ENCODE peak calls at places on chromosome 15, in eight cellular contexts. C is endothelial cell; G is fibroblast of mammary gland; U is stimulated activated CD4-positive, alpha-beta T cell treated with anti-CD3 and anti-CD28 coated beads, Interleukin-2, amount 100 ng/mL, for 24 hours; K is iPS DF 6.9; Q is activated effector memory CD4-positive, alpha-beta T cell treated with anti-CD3 and anti-CD28 coated beads, Interleukin-2, amount 50 U/mL, for 16 hours; D is HL-60; L is GM04504. I is an unnamed sample.

GRCh38 chr15:52102468-52102867 is 10.1 kb downstream of the BCL2L10 start:
- DNase-seq in C (no peak), G (peak; percentile 99), U (no peak), K (no peak), Q (no peak), D (no peak), L (peak; percentile 79), I (no peak)

GRCh38 chr15:52406601-52407000 is 111.0 kb upstream of the MYO5C start:
- DNase-seq in C (no peak), G (no peak), U (no peak), K (no peak), Q (no peak), D (no peak), L (no peak), I (no peak)

GRCh38 chr15:69390575-69390974 is 23.6 kb upstream of the KIF23 start:
- DNase-seq in C (no peak), G (peak; percentile 82), U (no peak), K (no peak), Q (no peak), D (no peak), L (peak; percentile 68), I (no peak)

GRCh38 chr15:64894395-64895056 is 17.2 kb upstream of the ANKDD1A start:
- DNase-seq in C (peak; percentile 42), G (no peak), U (peak; percentile 68), K (no peak), Q (peak; percentile 91), D (no peak), L (no peak), I (peak; percentile 69)

GRCh38 chr15:45276851-45277250 is 24.8 kb downstream of the SLC28A2 start:
- DNase-seq in C (no peak), G (peak; percentile 47), U (no peak), K (no peak), Q (no peak), D (peak; percentile 10), L (peak; percentile 10), I (peak; percentile 35)

GRCh38 chr15:57668074-57668473 is 38.4 kb upstream of the POLR2M start:
- DNase-seq in C (no peak), G (no peak), U (no peak), K (no peak), Q (no peak), D (no peak), L (no peak), I (no peak)

GRCh38 chr15:50778089-50778488 is 12.6 kb upstream of the SPPL2A start:
- DNase-seq in C (no peak), G (no peak), U (no peak), K (no peak), Q (no peak), D (no peak), L (no peak), I (no peak)

GRCh38 chr15:60316961-60317360 is 80.8 kb downstream of the ANXA2 start:
- DNase-seq in C (no peak), G (no peak), U (no peak), K (no peak), Q (no peak), D (no peak), L (no peak), I (no peak)

GRCh38 chr15:37078000-37078399 is 22.3 kb downstream of the MEIS2 start:
- DNase-seq in C (no peak), G (no peak), U (no peak), K (no peak), Q (no peak), D (no peak), L (no peak), I (no peak)

GRCh38 chr15:73127302-73127936 is 75.2 kb downstream of the NEO1 start:
- DNase-seq in C (peak; percentile 56), G (peak; percentile 34), U (peak; percentile 23), K (no peak), Q (peak; percentile 66), D (peak; percentile 36), L (peak; percentile 3), I (peak; percentile 64)

GRCh38 chr15:91142097-91142744 is 42.2 kb downstream of the SV2B start:
- DNase-seq in C (no peak), G (peak; percentile 1), U (no peak), K (no peak), Q (no peak), D (peak; percentile 45), L (no peak), I (peak; percentile 80)

GRCh38 chr15:68199340-68199739 is 5.8 kb downstream of the CALML4 start:
- DNase-seq in C (no peak), G (no peak), U (no peak), K (no peak), Q (no peak), D (no peak), L (no peak), I (no peak)

GRCh38 chr15:71329041-71329440 is 213.8 kb downstream of the THSD4 start:
- DNase-seq in C (peak; percentile 5), G (peak; percentile 21), U (no peak), K (no peak), Q (no peak), D (no peak), L (no peak), I (no peak)

GRCh38 chr15:64686130-64686735 is 89.2 kb downstream of the RBPMS2 start:
- DNase-seq in C (peak; percentile 52), G (peak; percentile 74), U (peak; percentile 29), K (no peak), Q (no peak), D (peak; percentile 43), L (no peak), I (peak; percentile 86)

GRCh38 chr15:44956388-44956787 is at the start of gene TERB2:
- DNase-seq in C (no peak), G (no peak), U (no peak), K (no peak), Q (no peak), D (no peak), L (no peak), I (no peak)

GRCh38 chr15:44243829-44244228 is 44.7 kb upstream of the GOLM2 start:
- DNase-seq in C (no peak), G (no peak), U (no peak), K (no peak), Q (no peak), D (no peak), L (no peak), I (no peak)

GRCh38 chr15:93987068-93987467 is 244.3 kb upstream of the MCTP2 start:
- DNase-seq in C (no peak), G (no peak), U (peak; percentile 21), K (no peak), Q (peak; percentile 63), D (no peak), L (no peak), I (no peak)

GRCh38 chr15:85496551-85497545 is 116.4 kb downstream of the AKAP13 start:
- DNase-seq in C (no peak), G (no peak), U (no peak), K (no peak), Q (no peak), D (no peak), L (no peak), I (no peak)

GRCh38 chr15:70023064-70023768 is 74.5 kb downstream of the TLE3 start:
- DNase-seq in C (no peak), G (peak; percentile 87), U (peak; percentile 36), K (no peak), Q (peak; percentile 73), D (peak; percentile 71), L (peak; percentile 73), I (peak; percentile 79)

GRCh38 chr15:34584321-34584668 is 844 bp upstream of the GOLGA8B start:
- DNase-seq in C (no peak), G (no peak), U (no peak), K (no peak), Q (no peak), D (no peak), L (no peak), I (no peak)

GRCh38 chr15:69553686-69554085 is 101.1 kb downstream of the RPLP1 start:
- DNase-seq in C (no peak), G (no peak), U (no peak), K (no peak), Q (no peak), D (no peak), L (no peak), I (no peak)

GRCh38 chr15:65044724-65045481 is at the start of gene SLC51B:
- DNase-seq in C (no peak), G (no peak), U (no peak), K (no peak), Q (no peak), D (no peak), L (no peak), I (no peak)

GRCh38 chr15:50542051-50542450 is 4.4 kb downstream of the USP50 start:
- DNase-seq in C (no peak), G (peak; percentile 96), U (no peak), K (no peak), Q (no peak), D (no peak), L (peak; percentile 89), I (no peak)

GRCh38 chr15:77417642-77418041 is 2.3 kb downstream of the PEAK1 start:
- DNase-seq in C (no peak), G (peak; percentile 19), U (no peak), K (no peak), Q (no peak), D (no peak), L (no peak), I (no peak)

GRCh38 chr15:68578175-68578959 is 426 bp upstream of the CORO2B start:
- DNase-seq in C (peak; percentile 75), G (peak; percentile 63), U (peak; percentile 26), K (no peak), Q (peak; percentile 71), D (peak; percentile 5), L (peak; percentile 31), I (peak; percentile 61)

GRCh38 chr15:25431821-25432561 is 6.8 kb downstream of the UBE3A start:
- DNase-seq in C (no peak), G (no peak), U (no peak), K (no peak), Q (no peak), D (no peak), L (no peak), I (no peak)

GRCh38 chr15:52257734-52258062 is 37.9 kb downstream of the MYO5C start:
- DNase-seq in C (no peak), G (peak; percentile 68), U (no peak), K (no peak), Q (no peak), D (no peak), L (peak; percentile 27), I (no peak)

GRCh38 chr15:58017869-58018268 is 47.6 kb downstream of the ALDH1A2 start:
- DNase-seq in C (no peak), G (no peak), U (no peak), K (no peak), Q (no peak), D (no peak), L (no peak), I (no peak)

GRCh38 chr15:43085921-43086320 is 19.9 kb downstream of the UBR1 start:
- DNase-seq in C (no peak), G (peak; percentile 5), U (no peak), K (no peak), Q (no peak), D (no peak), L (no peak), I (no peak)

GRCh38 chr15:92165001-92165346 is 228.7 kb upstream of the ST8SIA2 start:
- DNase-seq in C (no peak), G (no peak), U (no peak), K (no peak), Q (no peak), D (no peak), L (no peak), I (no peak)

GRCh38 chr15:90106522-90107117 is 4.4 kb upstream of the IDH2 start:
- DNase-seq in C (no peak), G (peak; percentile 39), U (no peak), K (no peak), Q (no peak), D (no peak), L (no peak), I (no peak)

GRCh38 chr15:53787349-53787748 is 27.9 kb upstream of the WDR72 start:
- DNase-seq in C (no peak), G (no peak), U (no peak), K (no peak), Q (no peak), D (no peak), L (no peak), I (no peak)

GRCh38 chr15:38520035-38520434 is 44.6 kb downstream of the RASGRP1 start:
- DNase-seq in C (no peak), G (no peak), U (no peak), K (no peak), Q (no peak), D (no peak), L (no peak), I (no peak)

GRCh38 chr15:60674704-60675405 is 195.9 kb upstream of the ICE2 start:
- DNase-seq in C (no peak), G (peak; percentile 23), U (no peak), K (no peak), Q (no peak), D (no peak), L (no peak), I (no peak)